ENCODE peak calls at places on chromosomes 12 and 14, in ten cellular contexts. N is mesothelial cell of epicardium, T is endothelial cell, P is choroid plexus epithelial cell, A is neural crest cell, B is fibroblast of lung, G is stomach, Z is GM20000, S is transverse colon, R is natural killer cell. C is an unnamed sample.

GRCh38 chr14:64878775-64879634 is 702 bp downstream of the SPTB start:
- DNase-seq in G (no peak), N (peak; percentile 48), B (no peak), R (no peak), P (no peak), A (no peak), S (peak; percentile 12), Z (peak; percentile 23), T (peak; percentile 31), C (peak; percentile 15)

GRCh38 chr14:23932639-23933038 is 20.9 kb upstream of the DHRS4 start:
- DNase-seq in T (no peak), R (no peak), Z (no peak), A (no peak), G (no peak), B (no peak), S (no peak), N (no peak), P (no peak), C (no peak)

GRCh38 chr12:90043264-90043663 is 334.6 kb upstream of the ATP2B1 start:
- DNase-seq in B (peak; percentile 79), G (no peak), N (no peak), T (no peak), R (no peak), A (no peak), P (peak; percentile 79), Z (no peak), S (no peak), C (no peak)

GRCh38 chr12:69886101-69886500 is 61.1 kb downstream of the MYRFL start:
- DNase-seq in G (no peak), Z (no peak), N (no peak), A (no peak), P (no peak), T (no peak), B (no peak), S (no peak), R (no peak), C (no peak)

GRCh38 chr12:131773582-131774221 is 54.5 kb upstream of the MMP17 start:
- DNase-seq in P (no peak), B (no peak), S (peak; percentile 26), G (no peak), Z (peak; percentile 79), N (no peak), A (no peak), T (no peak), R (no peak), C (peak; percentile 79)

GRCh38 chr14:38839743-38840375 is 263.2 kb downstream of the SEC23A start:
- DNase-seq in A (no peak), T (no peak), R (no peak), Z (no peak), B (peak; percentile 20), S (no peak), P (peak; percentile 47), G (no peak), N (no peak), C (no peak)

GRCh38 chr12:2256453-2256852 is 203.7 kb downstream of the CACNA1C start:
- DNase-seq in B (peak; percentile 90), T (no peak), A (no peak), N (no peak), R (no peak), G (no peak), Z (no peak), P (peak; percentile 85), S (no peak), C (no peak)

GRCh38 chr12:106918746-106919145 is 37.0 kb upstream of the TMEM263 start:
- DNase-seq in R (no peak), S (no peak), T (peak; percentile 39), B (no peak), N (no peak), A (peak; percentile 28), Z (no peak), P (peak; percentile 59), G (no peak), C (no peak)

GRCh38 chr12:109902866-109903265 is 2.8 kb downstream of the TCHP start:
- DNase-seq in B (no peak), A (no peak), P (no peak), G (no peak), R (no peak), S (no peak), Z (no peak), N (no peak), T (no peak), C (no peak)

GRCh38 chr14:73786632-73786941 is 65.0 kb upstream of the PTGR2 start:
- DNase-seq in Z (peak; percentile 69), B (peak; percentile 49), P (peak; percentile 48), T (peak; percentile 59), R (no peak), N (no peak), A (peak; percentile 31), S (peak; percentile 40), G (peak; percentile 46), C (no peak)

GRCh38 chr12:102883204-102883799 is 33.7 kb downstream of the PAH start:
- DNase-seq in A (peak; percentile 71), Z (peak; percentile 57), R (no peak), P (peak; percentile 45), N (peak; percentile 77), B (peak; percentile 8), T (peak; percentile 80), G (peak; percentile 60), S (peak; percentile 35), C (peak; percentile 69)

GRCh38 chr14:84857571-84857970 is 672.4 kb upstream of the FLRT2 start:
- DNase-seq in R (no peak), Z (no peak), B (no peak), T (no peak), S (no peak), A (no peak), N (no peak), G (no peak), P (peak; percentile 16), C (no peak)

GRCh38 chr12:42698213-42698612 is 108.7 kb upstream of the PRICKLE1 start:
- DNase-seq in T (no peak), G (no peak), Z (no peak), S (no peak), B (peak; percentile 63), P (peak; percentile 81), R (no peak), A (no peak), N (no peak), C (no peak)

GRCh38 chr12:104456417-104456949 is at the start of gene CHST11:
- DNase-seq in A (peak; percentile 80), R (peak; percentile 67), N (peak; percentile 80), Z (peak; percentile 94), T (peak; percentile 90), G (peak; percentile 77), B (peak; percentile 88), S (peak; percentile 76), P (peak; percentile 91), C (peak; percentile 94)
- TF ChIP-seq CTCF in A (peak; percentile 35), R (no peak), N (no peak), Z (no peak), T (no peak), G (no peak), B (peak; percentile 42), S (peak; percentile 12), P (peak; percentile 53), C (no peak)

GRCh38 chr12:100926669-100927248 is 132.2 kb downstream of the ANO4 start:
- DNase-seq in P (peak; percentile 50), R (no peak), Z (no peak), T (peak; percentile 33), B (peak; percentile 35), N (peak; percentile 37), A (peak; percentile 6), S (peak; percentile 8), G (no peak), C (no peak)
- TF ChIP-seq CTCF in P (peak; percentile 59), R (no peak), Z (no peak), T (no peak), B (peak; percentile 42), N (no peak), A (peak; percentile 44), S (no peak), G (no peak), C (peak; percentile 5)

GRCh38 chr14:70084226-70084625 is 104.5 kb downstream of the SLC8A3 start:
- DNase-seq in R (no peak), P (no peak), N (no peak), T (no peak), Z (no peak), G (no peak), B (no peak), A (no peak), S (no peak), C (no peak)
- TF ChIP-seq CTCF in R (no peak), P (no peak), N (no peak), T (no peak), Z (no peak), G (no peak), B (no peak), A (no peak), S (no peak), C (no peak)

GRCh38 chr12:124347335-124347734 is 52.4 kb downstream of the RFLNA start:
- DNase-seq in P (no peak), B (no peak), T (no peak), R (no peak), Z (no peak), A (no peak), S (no peak), N (no peak), G (no peak), C (no peak)

GRCh38 chr12:124346425-124347168 is 51.7 kb downstream of the RFLNA start:
- DNase-seq in T (no peak), P (no peak), G (no peak), Z (no peak), R (no peak), S (no peak), N (no peak), A (no peak), B (no peak), C (no peak)

GRCh38 chr12:124348659-124349380 is 53.9 kb downstream of the RFLNA start:
- DNase-seq in S (no peak), N (no peak), Z (no peak), R (no peak), P (no peak), A (no peak), T (no peak), B (no peak), G (no peak), C (no peak)

GRCh38 chr12:124345795-124346194 is 50.9 kb downstream of the RFLNA start:
- DNase-seq in Z (no peak), S (no peak), A (no peak), B (no peak), P (peak; percentile 39), R (no peak), N (no peak), T (no peak), G (no peak), C (no peak)

GRCh38 chr12:124347805-124348658 is 53.1 kb downstream of the RFLNA start:
- DNase-seq in R (no peak), B (no peak), G (no peak), T (peak; percentile 16), N (no peak), A (peak; percentile 19), P (no peak), S (no peak), Z (no peak), C (no peak)
- TF ChIP-seq CTCF in R (peak; percentile 37), B (peak; percentile 52), G (peak; percentile 53), T (peak; percentile 62), N (peak; percentile 69), A (peak; percentile 63), P (peak; percentile 61), S (peak; percentile 46), Z (peak; percentile 25), C (peak; percentile 41)

C was measured in GM10248.